ENCODE peak calls at places on chromosomes 16 and 17, in seven cellular contexts. One of them, this sample, is unnamed.

GRCh38 chr17:21235921-21236320 is 17.3 kb downstream of the NATD1 start:
- DNase-seq in K562: no peak
- DNase-seq in H1: no peak
- DNase-seq in GM12878: no peak
- DNase-seq in HCT116: no peak
- DNase-seq in SK-N-SH: no peak
- DNase-seq in HepG2: no peak
- DNase-seq in this sample: no peak

GRCh38 chr16:11956558-11956957 is 8.5 kb upstream of the TNFRSF17 start:
- DNase-seq in K562: no peak
- DNase-seq in HCT116: no peak
- DNase-seq in HepG2: no peak
- DNase-seq in H1: no peak
- DNase-seq in SK-N-SH: no peak
- DNase-seq in GM12878: no peak
- DNase-seq in this sample: no peak

GRCh38 chr17:882827-883585 is 96.6 kb downstream of the NXN start:
- DNase-seq in H1: no peak
- DNase-seq in HepG2: peak
- DNase-seq in HCT116: no peak
- DNase-seq in GM12878: no peak
- DNase-seq in K562: no peak
- DNase-seq in SK-N-SH: no peak
- DNase-seq in this sample: no peak

GRCh38 chr17:44137891-44138709 is 3.6 kb upstream of the HROB start:
- DNase-seq in SK-N-SH: peak
- DNase-seq in HepG2: peak
- DNase-seq in H1: peak
- DNase-seq in HCT116: peak
- DNase-seq in K562: peak
- DNase-seq in GM12878: no peak
- DNase-seq in this sample: peak

GRCh38 chr17:80968602-80969029 is 23.0 kb upstream of the CHMP6 start:
- DNase-seq in H1: no peak
- DNase-seq in GM12878: no peak
- DNase-seq in HCT116: no peak
- DNase-seq in HepG2: no peak
- DNase-seq in SK-N-SH: peak
- DNase-seq in K562: no peak
- DNase-seq in this sample: no peak

GRCh38 chr16:85157813-85158701 is 45.8 kb upstream of the CIBAR2 start:
- DNase-seq in HepG2: peak
- DNase-seq in GM12878: peak
- DNase-seq in SK-N-SH: peak
- DNase-seq in HCT116: no peak
- DNase-seq in K562: no peak
- DNase-seq in H1: peak
- DNase-seq in this sample: no peak

GRCh38 chr16:3145151-3145550 is 10.3 kb downstream of the ZNF213 start:
- DNase-seq in SK-N-SH: no peak
- DNase-seq in K562: no peak
- DNase-seq in H1: no peak
- DNase-seq in HepG2: no peak
- DNase-seq in HCT116: no peak
- DNase-seq in GM12878: no peak
- DNase-seq in this sample: no peak

GRCh38 chr17:48628641-48629410 is 2.7 kb upstream of the HOXB9 start:
- DNase-seq in K562: no peak
- DNase-seq in SK-N-SH: no peak
- DNase-seq in HCT116: no peak
- DNase-seq in HepG2: no peak
- DNase-seq in GM12878: no peak
- DNase-seq in H1: no peak
- DNase-seq in this sample: no peak

GRCh38 chr17:81667754-81668153 is 1.2 kb downstream of the CCDC137 start:
- DNase-seq in HepG2: no peak
- DNase-seq in HCT116: no peak
- DNase-seq in SK-N-SH: peak
- DNase-seq in GM12878: no peak
- DNase-seq in H1: no peak
- DNase-seq in K562: peak
- DNase-seq in this sample: no peak

GRCh38 chr17:34024303-34025178 is 230.5 kb upstream of the CCL2 start:
- DNase-seq in SK-N-SH: no peak
- DNase-seq in GM12878: no peak
- DNase-seq in HepG2: no peak
- DNase-seq in HCT116: no peak
- DNase-seq in K562: peak
- DNase-seq in H1: no peak
- DNase-seq in this sample: no peak

GRCh38 chr16:2035431-2036199 is 8.9 kb downstream of the NHERF2 start:
- DNase-seq in K562: no peak
- DNase-seq in HCT116: no peak
- DNase-seq in HepG2: peak
- DNase-seq in GM12878: no peak
- DNase-seq in H1: peak
- DNase-seq in SK-N-SH: peak
- DNase-seq in this sample: peak

GRCh38 chr17:5618511-5618910 is 34.2 kb upstream of the NLRP1 start:
- DNase-seq in K562: peak
- DNase-seq in H1: no peak
- DNase-seq in HCT116: no peak
- DNase-seq in SK-N-SH: no peak
- DNase-seq in GM12878: no peak
- DNase-seq in HepG2: no peak
- DNase-seq in this sample: no peak

GRCh38 chr16:72988568-72988967 is 59.4 kb downstream of the ZFHX3 start:
- DNase-seq in K562: no peak
- DNase-seq in HepG2: no peak
- DNase-seq in H1: no peak
- DNase-seq in HCT116: no peak
- DNase-seq in SK-N-SH: no peak
- DNase-seq in GM12878: no peak
- DNase-seq in this sample: no peak

GRCh38 chr17:36506249-36506826 is 19.9 kb downstream of the ZNHIT3 start:
- DNase-seq in K562: no peak
- DNase-seq in H1: no peak
- DNase-seq in SK-N-SH: no peak
- DNase-seq in GM12878: no peak
- DNase-seq in HepG2: peak
- DNase-seq in HCT116: no peak
- DNase-seq in this sample: no peak

GRCh38 chr16:22300427-22301071 is 3.3 kb downstream of the POLR3E start:
- DNase-seq in HepG2: peak
- DNase-seq in GM12878: no peak
- DNase-seq in SK-N-SH: peak
- DNase-seq in K562: peak
- DNase-seq in H1: peak
- DNase-seq in HCT116: no peak
- DNase-seq in this sample: peak

GRCh38 chr17:65664296-65664695 is 102.8 kb upstream of the AXIN2 start:
- DNase-seq in H1: no peak
- DNase-seq in HepG2: no peak
- DNase-seq in K562: no peak
- DNase-seq in GM12878: no peak
- DNase-seq in HCT116: no peak
- DNase-seq in SK-N-SH: no peak
- DNase-seq in this sample: no peak

GRCh38 chr17:4945176-4945943 is 3.0 kb downstream of the PFN1 start:
- DNase-seq in HepG2: peak
- DNase-seq in H1: peak
- DNase-seq in SK-N-SH: no peak
- DNase-seq in K562: peak
- DNase-seq in HCT116: peak
- DNase-seq in GM12878: peak
- DNase-seq in this sample: no peak

GRCh38 chr16:14325502-14325901 is 254.4 kb downstream of the MRTFB start:
- DNase-seq in HCT116: no peak
- DNase-seq in H1: no peak
- DNase-seq in HepG2: no peak
- DNase-seq in GM12878: no peak
- DNase-seq in K562: no peak
- DNase-seq in SK-N-SH: no peak
- DNase-seq in this sample: no peak

GRCh38 chr17:38871247-38871991 is 1.6 kb downstream of the LASP1 start:
- DNase-seq in SK-N-SH: no peak
- DNase-seq in HCT116: no peak
- DNase-seq in H1: no peak
- DNase-seq in HepG2: peak
- DNase-seq in K562: peak
- DNase-seq in GM12878: peak
- DNase-seq in this sample: no peak

GRCh38 chr17:21573961-21574610 is 118.2 kb upstream of the KCNJ18 start:
- DNase-seq in HepG2: no peak
- DNase-seq in GM12878: no peak
- DNase-seq in HCT116: no peak
- DNase-seq in K562: no peak
- DNase-seq in SK-N-SH: peak
- DNase-seq in H1: no peak
- DNase-seq in this sample: no peak

GRCh38 chr16:88466949-88467348 is 13.9 kb downstream of the ZFPM1 start:
- DNase-seq in HCT116: no peak
- DNase-seq in K562: no peak
- DNase-seq in SK-N-SH: no peak
- DNase-seq in H1: no peak
- DNase-seq in HepG2: no peak
- DNase-seq in GM12878: no peak
- DNase-seq in this sample: no peak

GRCh38 chr16:88469615-88470395 is 16.7 kb downstream of the ZFPM1 start:
- DNase-seq in HCT116: no peak
- DNase-seq in H1: no peak
- DNase-seq in K562: no peak
- DNase-seq in HepG2: no peak
- DNase-seq in GM12878: no peak
- DNase-seq in SK-N-SH: no peak
- DNase-seq in this sample: no peak

GRCh38 chr16:88467433-88468051 is 14.5 kb downstream of the ZFPM1 start:
- DNase-seq in H1: no peak
- DNase-seq in HepG2: no peak
- DNase-seq in K562: no peak
- DNase-seq in HCT116: no peak
- DNase-seq in GM12878: no peak
- DNase-seq in SK-N-SH: no peak
- DNase-seq in this sample: no peak

GRCh38 chr16:88466175-88466862 is 13.2 kb downstream of the ZFPM1 start:
- DNase-seq in K562: no peak
- DNase-seq in SK-N-SH: no peak
- DNase-seq in H1: no peak
- DNase-seq in HCT116: no peak
- DNase-seq in HepG2: no peak
- DNase-seq in GM12878: no peak
- DNase-seq in this sample: no peak

GRCh38 chr16:88468289-88469129 is 15.4 kb downstream of the ZFPM1 start:
- DNase-seq in H1: peak
- DNase-seq in GM12878: no peak
- DNase-seq in K562: peak
- DNase-seq in HCT116: peak
- DNase-seq in SK-N-SH: peak
- DNase-seq in HepG2: peak
- DNase-seq in this sample: peak
- TF ChIP-seq JUND in H1: no peak
- TF ChIP-seq JUND in GM12878: no peak
- TF ChIP-seq JUND in K562: no peak
- TF ChIP-seq JUND in HCT116: no peak
- TF ChIP-seq JUND in SK-N-SH: no peak
- TF ChIP-seq JUND in HepG2: no peak
- TF ChIP-seq JUND in this sample: no peak

GRCh38 chr17:2387086-2388019 is 13.5 kb downstream of the MNT start:
- DNase-seq in K562: no peak
- DNase-seq in GM12878: no peak
- DNase-seq in HepG2: no peak
- DNase-seq in SK-N-SH: peak
- DNase-seq in H1: no peak
- DNase-seq in HCT116: no peak
- DNase-seq in this sample: no peak

GRCh38 chr17:2386400-2387085 is 14.3 kb downstream of the MNT start:
- DNase-seq in K562: no peak
- DNase-seq in HCT116: no peak
- DNase-seq in SK-N-SH: peak
- DNase-seq in H1: no peak
- DNase-seq in HepG2: no peak
- DNase-seq in GM12878: no peak
- DNase-seq in this sample: no peak

GRCh38 chr17:2388705-2389099 is 12.2 kb downstream of the MNT start:
- DNase-seq in K562: no peak
- DNase-seq in HepG2: no peak
- DNase-seq in H1: no peak
- DNase-seq in GM12878: no peak
- DNase-seq in HCT116: no peak
- DNase-seq in SK-N-SH: peak
- DNase-seq in this sample: no peak

GRCh38 chr17:2390199-2390880 is 10.5 kb downstream of the MNT start:
- DNase-seq in HCT116: no peak
- DNase-seq in HepG2: no peak
- DNase-seq in SK-N-SH: peak
- DNase-seq in K562: no peak
- DNase-seq in GM12878: no peak
- DNase-seq in H1: no peak
- DNase-seq in this sample: no peak

GRCh38 chr17:2388020-2388704 is 12.7 kb downstream of the MNT start:
- DNase-seq in HepG2: no peak
- DNase-seq in HCT116: no peak
- DNase-seq in GM12878: no peak
- DNase-seq in SK-N-SH: peak
- DNase-seq in K562: no peak
- DNase-seq in H1: no peak
- DNase-seq in this sample: no peak
- TF ChIP-seq JUND in HepG2: no peak
- TF ChIP-seq JUND in HCT116: no peak
- TF ChIP-seq JUND in GM12878: no peak
- TF ChIP-seq JUND in SK-N-SH: no peak
- TF ChIP-seq JUND in K562: no peak
- TF ChIP-seq JUND in H1: no peak
- TF ChIP-seq JUND in this sample: no peak

DNA sequence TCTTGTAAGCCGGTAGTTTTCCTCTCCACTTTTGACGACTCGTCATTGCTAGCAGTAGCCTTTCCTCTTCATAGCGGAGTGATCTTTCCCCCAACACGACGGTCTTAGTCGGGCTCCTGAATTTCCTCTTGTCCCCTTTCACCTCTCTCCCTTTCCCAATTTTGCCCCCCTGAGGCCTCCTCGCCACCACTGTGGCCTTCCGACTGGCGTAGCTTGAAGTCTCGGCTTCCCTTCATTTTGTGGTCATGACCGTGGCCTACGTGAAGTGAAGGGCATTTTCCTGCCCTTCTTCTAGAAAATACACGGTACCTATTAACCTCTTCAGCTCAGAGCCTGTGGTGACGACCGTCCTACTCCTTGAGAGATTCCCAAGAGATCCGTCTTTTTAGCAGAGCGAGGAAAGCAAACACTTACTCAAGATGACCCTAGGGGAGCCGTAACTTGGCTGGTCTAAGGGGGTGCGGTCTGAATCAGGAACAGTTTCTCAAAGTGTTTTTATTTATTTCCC is 791 bp downstream of the PRKAR1A start:
- DNase-seq in GM12878: no peak
- DNase-seq in HepG2: no peak
- DNase-seq in K562: peak
- DNase-seq in HCT116: no peak
- DNase-seq in SK-N-SH: peak
- DNase-seq in H1: no peak
- DNase-seq in this sample: peak
- TF ChIP-seq JUND in GM12878: no peak
- TF ChIP-seq JUND in HepG2: no peak
- TF ChIP-seq JUND in K562: no peak
- TF ChIP-seq JUND in HCT116: no peak
- TF ChIP-seq JUND in SK-N-SH: no peak
- TF ChIP-seq JUND in H1: no peak
- TF ChIP-seq JUND in this sample: no peak

GRCh38 chr16:4709481-4709880 is 16.1 kb downstream of the NUDT16L1 start:
- DNase-seq in SK-N-SH: no peak
- DNase-seq in H1: no peak
- DNase-seq in K562: no peak
- DNase-seq in GM12878: no peak
- DNase-seq in HCT116: no peak
- DNase-seq in HepG2: no peak
- DNase-seq in this sample: no peak
- TF ChIP-seq JUND in SK-N-SH: no peak
- TF ChIP-seq JUND in H1: no peak
- TF ChIP-seq JUND in K562: no peak
- TF ChIP-seq JUND in GM12878: no peak
- TF ChIP-seq JUND in HCT116: no peak
- TF ChIP-seq JUND in HepG2: no peak
- TF ChIP-seq JUND in this sample: no peak

This sample was measured in T47D.